ENCODE peak calls at places on chromosomes 7 and 10, in seven cellular contexts. One of them, this sample, is unnamed.

GRCh38 chr7:84688671-84689070 is 494.1 kb upstream of the SEMA3A start:
- DNase-seq in breast epithelium: no peak
- DNase-seq in AG09319: no peak
- DNase-seq in GM03348: peak
- DNase-seq in HFFc6: peak
- DNase-seq in nucleus accumbens: no peak
- DNase-seq in ecto neural progenitor cell: no peak
- DNase-seq in this sample: no peak

GRCh38 chr10:33145451-33146188 is 187.6 kb upstream of the ITGB1 start:
- DNase-seq in breast epithelium: no peak
- DNase-seq in AG09319: no peak
- DNase-seq in GM03348: no peak
- DNase-seq in HFFc6: no peak
- DNase-seq in nucleus accumbens: no peak
- DNase-seq in ecto neural progenitor cell: no peak
- DNase-seq in this sample: no peak

GRCh38 chr10:75371010-75371409 is 30.6 kb downstream of the ZNF503 start:
- DNase-seq in breast epithelium: no peak
- DNase-seq in AG09319: no peak
- DNase-seq in GM03348: no peak
- DNase-seq in HFFc6: no peak
- DNase-seq in nucleus accumbens: no peak
- DNase-seq in ecto neural progenitor cell: no peak
- DNase-seq in this sample: no peak

GRCh38 chr10:132904169-132904813 is 38.1 kb downstream of the CFAP46 start:
- DNase-seq in breast epithelium: no peak
- DNase-seq in AG09319: no peak
- DNase-seq in GM03348: peak
- DNase-seq in HFFc6: peak
- DNase-seq in nucleus accumbens: no peak
- DNase-seq in ecto neural progenitor cell: no peak
- DNase-seq in this sample: peak

GRCh38 chr10:22086730-22087364 is 83.3 kb upstream of the DNAJC1 start:
- DNase-seq in breast epithelium: peak
- DNase-seq in AG09319: peak
- DNase-seq in GM03348: peak
- DNase-seq in HFFc6: peak
- DNase-seq in nucleus accumbens: no peak
- DNase-seq in ecto neural progenitor cell: no peak
- DNase-seq in this sample: peak

GRCh38 chr10:52359466-52359865 is 45.4 kb downstream of the DKK1 start:
- DNase-seq in breast epithelium: no peak
- DNase-seq in AG09319: no peak
- DNase-seq in GM03348: no peak
- DNase-seq in HFFc6: peak
- DNase-seq in nucleus accumbens: no peak
- DNase-seq in ecto neural progenitor cell: no peak
- DNase-seq in this sample: no peak

GRCh38 chr7:6479067-6479466 is 31.3 kb upstream of the DAGLB start:
- DNase-seq in breast epithelium: no peak
- DNase-seq in AG09319: no peak
- DNase-seq in GM03348: no peak
- DNase-seq in HFFc6: no peak
- DNase-seq in nucleus accumbens: no peak
- DNase-seq in ecto neural progenitor cell: no peak
- DNase-seq in this sample: no peak

GRCh38 chr10:4947635-4948596 is 15.3 kb upstream of the AKR1C1 start:
- DNase-seq in breast epithelium: no peak
- DNase-seq in AG09319: peak
- DNase-seq in GM03348: peak
- DNase-seq in HFFc6: peak
- DNase-seq in nucleus accumbens: no peak
- DNase-seq in ecto neural progenitor cell: no peak
- DNase-seq in this sample: no peak

GRCh38 chr7:130910949-130911944 is 177.2 kb upstream of the KLF14 start:
- DNase-seq in breast epithelium: no peak
- DNase-seq in AG09319: no peak
- DNase-seq in GM03348: no peak
- DNase-seq in HFFc6: peak
- DNase-seq in nucleus accumbens: no peak
- DNase-seq in ecto neural progenitor cell: no peak
- DNase-seq in this sample: peak

GRCh38 chr7:68542831-68543230 is 1055.4 kb upstream of the AUTS2 start:
- DNase-seq in breast epithelium: no peak
- DNase-seq in AG09319: no peak
- DNase-seq in GM03348: no peak
- DNase-seq in HFFc6: no peak
- DNase-seq in nucleus accumbens: no peak
- DNase-seq in ecto neural progenitor cell: no peak
- DNase-seq in this sample: no peak

GRCh38 chr10:102065561-102066420 is 642 bp downstream of the HPS6 start:
- DNase-seq in breast epithelium: no peak
- DNase-seq in AG09319: no peak
- DNase-seq in GM03348: peak
- DNase-seq in HFFc6: peak
- DNase-seq in nucleus accumbens: no peak
- DNase-seq in ecto neural progenitor cell: peak
- DNase-seq in this sample: peak

GRCh38 chr7:131186816-131187215 is 140.9 kb upstream of the MKLN1 start:
- DNase-seq in breast epithelium: no peak
- DNase-seq in AG09319: no peak
- DNase-seq in GM03348: no peak
- DNase-seq in HFFc6: no peak
- DNase-seq in nucleus accumbens: peak
- DNase-seq in ecto neural progenitor cell: no peak
- DNase-seq in this sample: no peak

GRCh38 chr10:133161486-133162051 is 1.6 kb downstream of the KNDC1 start:
- DNase-seq in breast epithelium: peak
- DNase-seq in AG09319: no peak
- DNase-seq in GM03348: no peak
- DNase-seq in HFFc6: no peak
- DNase-seq in nucleus accumbens: no peak
- DNase-seq in ecto neural progenitor cell: no peak
- DNase-seq in this sample: no peak

GRCh38 chr10:16792675-16793074 is 24.5 kb downstream of the RSU1 start:
- DNase-seq in breast epithelium: no peak
- DNase-seq in AG09319: no peak
- DNase-seq in GM03348: peak
- DNase-seq in HFFc6: peak
- DNase-seq in nucleus accumbens: no peak
- DNase-seq in ecto neural progenitor cell: no peak
- DNase-seq in this sample: no peak